ENCODE peak calls at places on chromosomes 1 and 21, in four cellular contexts. One of them, this sample, is unnamed.

GRCh38 chr1:198669023-198669698 is 30.3 kb downstream of the PTPRC start:
- DNase-seq in B cell: no peak
- DNase-seq in left ventricle myocardium inferior: no peak
- DNase-seq in H9: no peak
- DNase-seq in this sample: peak; percentile 29

GRCh38 chr21:26845066-26845749 is at the start of gene ADAMTS1:
- DNase-seq in B cell: no peak
- DNase-seq in left ventricle myocardium inferior: peak; percentile 92
- DNase-seq in H9: peak; percentile 91
- DNase-seq in this sample: no peak

GRCh38 chr1:8509579-8509978 is 191.7 kb downstream of the SLC45A1 start:
- DNase-seq in B cell: no peak
- DNase-seq in left ventricle myocardium inferior: no peak
- DNase-seq in H9: no peak
- DNase-seq in this sample: no peak

GRCh38 chr1:227763246-227764018 is 28.2 kb downstream of the SNAP47 start:
- DNase-seq in B cell: no peak
- DNase-seq in left ventricle myocardium inferior: peak; percentile 12
- DNase-seq in H9: no peak
- DNase-seq in this sample: no peak

GRCh38 chr21:45511007-45511406 is 31.2 kb downstream of the SLC19A1 start:
- DNase-seq in B cell: no peak
- DNase-seq in left ventricle myocardium inferior: peak; percentile 4
- DNase-seq in H9: no peak
- DNase-seq in this sample: no peak

GRCh38 chr1:9827558-9828185 is 3.9 kb upstream of the CLSTN1 start:
- DNase-seq in B cell: no peak
- DNase-seq in left ventricle myocardium inferior: no peak
- DNase-seq in H9: peak; percentile 42
- DNase-seq in this sample: peak; percentile 19

GRCh38 chr1:18422076-18422777 is 58.5 kb upstream of the KLHDC7A start:
- DNase-seq in B cell: no peak
- DNase-seq in left ventricle myocardium inferior: no peak
- DNase-seq in H9: no peak
- DNase-seq in this sample: no peak

GRCh38 chr1:173868266-173869107 is at the start of gene ZBTB37:
- DNase-seq in B cell: peak; percentile 82
- DNase-seq in left ventricle myocardium inferior: peak; percentile 88
- DNase-seq in H9: peak; percentile 99
- DNase-seq in this sample: peak; percentile 90

GRCh38 chr1:204408074-204408507 is 3.5 kb downstream of the PPP1R15B start:
- DNase-seq in B cell: no peak
- DNase-seq in left ventricle myocardium inferior: peak; percentile 76
- DNase-seq in H9: no peak
- DNase-seq in this sample: no peak

GRCh38 chr1:59276317-59276914 is 20.5 kb upstream of the FGGY start:
- DNase-seq in B cell: no peak
- DNase-seq in left ventricle myocardium inferior: no peak
- DNase-seq in H9: no peak
- DNase-seq in this sample: no peak

GRCh38 chr1:31585736-31586365 is 9.5 kb downstream of the TINAGL1 start:
- DNase-seq in B cell: peak; percentile 24
- DNase-seq in left ventricle myocardium inferior: no peak
- DNase-seq in H9: no peak
- DNase-seq in this sample: no peak

GRCh38 chr1:6059866-6060265 is 14.2 kb downstream of the KCNAB2 start:
- DNase-seq in B cell: no peak
- DNase-seq in left ventricle myocardium inferior: no peak
- DNase-seq in H9: no peak
- DNase-seq in this sample: no peak

GRCh38 chr1:228308628-228309547 is 97.7 kb downstream of the TRIM11 start:
- DNase-seq in B cell: no peak
- DNase-seq in left ventricle myocardium inferior: no peak
- DNase-seq in H9: peak; percentile 45
- DNase-seq in this sample: no peak

DNA sequence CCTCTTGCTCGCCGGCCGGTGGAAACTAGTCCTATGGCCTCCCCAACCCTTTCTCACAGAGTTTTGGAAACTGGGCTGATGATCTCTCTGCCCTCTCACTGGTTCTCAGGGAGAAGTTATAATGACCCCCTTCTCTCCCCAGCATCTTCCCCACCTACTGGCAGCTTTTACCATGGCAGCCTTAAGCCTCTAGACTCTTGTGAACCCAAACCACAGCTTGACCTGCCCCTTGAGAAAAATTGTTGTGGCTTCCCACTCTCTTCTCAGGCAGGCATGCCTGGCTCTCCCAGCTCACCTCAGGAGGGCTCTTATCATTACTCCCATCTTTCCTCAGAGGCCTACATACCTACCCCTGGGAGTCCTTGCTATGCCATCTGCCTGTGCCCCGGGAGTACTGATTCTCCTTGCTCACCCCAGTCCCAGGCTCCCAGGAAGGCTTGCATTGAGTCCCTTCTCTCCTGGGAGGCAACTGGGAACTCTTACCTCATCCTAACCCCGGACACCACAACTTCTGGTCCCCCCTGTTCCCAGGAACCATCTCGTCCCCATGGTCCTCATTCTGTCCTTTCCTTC is 1.6 kb downstream of the NSUN4 start:
- DNase-seq in B cell: peak; percentile 49
- DNase-seq in left ventricle myocardium inferior: no peak
- DNase-seq in H9: no peak
- DNase-seq in this sample: peak; percentile 40
- TF ChIP-seq CTCF in B cell: peak; percentile 50
- TF ChIP-seq CTCF in left ventricle myocardium inferior: peak; percentile 15
- TF ChIP-seq CTCF in H9: peak; percentile 50
- TF ChIP-seq CTCF in this sample: peak; percentile 42

DNA sequence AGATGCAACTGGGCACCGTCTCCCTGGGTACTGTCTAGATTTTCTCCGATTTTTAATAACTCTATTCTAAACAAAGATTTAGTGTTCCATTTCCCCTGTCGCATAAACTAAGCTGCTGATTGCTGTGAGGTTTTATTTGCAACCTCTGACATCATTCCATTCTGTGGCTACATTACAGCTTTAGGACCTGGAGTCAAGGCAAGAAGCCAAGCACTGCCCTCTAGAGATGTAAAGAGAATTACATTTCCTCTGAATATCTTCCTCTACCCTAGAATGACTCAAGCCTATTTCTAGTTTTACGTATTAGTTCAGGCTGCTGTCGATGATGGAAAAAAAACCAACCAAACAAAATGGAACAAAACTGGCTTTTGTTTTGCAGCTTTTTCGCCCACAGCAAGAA is 130.2 kb upstream of the MAP1LC3C start:
- DNase-seq in B cell: no peak
- DNase-seq in left ventricle myocardium inferior: no peak
- DNase-seq in H9: no peak
- DNase-seq in this sample: peak; percentile 19
- TF ChIP-seq CTCF in B cell: no peak
- TF ChIP-seq CTCF in left ventricle myocardium inferior: no peak
- TF ChIP-seq CTCF in H9: peak; percentile 67
- TF ChIP-seq CTCF in this sample: no peak

DNA sequence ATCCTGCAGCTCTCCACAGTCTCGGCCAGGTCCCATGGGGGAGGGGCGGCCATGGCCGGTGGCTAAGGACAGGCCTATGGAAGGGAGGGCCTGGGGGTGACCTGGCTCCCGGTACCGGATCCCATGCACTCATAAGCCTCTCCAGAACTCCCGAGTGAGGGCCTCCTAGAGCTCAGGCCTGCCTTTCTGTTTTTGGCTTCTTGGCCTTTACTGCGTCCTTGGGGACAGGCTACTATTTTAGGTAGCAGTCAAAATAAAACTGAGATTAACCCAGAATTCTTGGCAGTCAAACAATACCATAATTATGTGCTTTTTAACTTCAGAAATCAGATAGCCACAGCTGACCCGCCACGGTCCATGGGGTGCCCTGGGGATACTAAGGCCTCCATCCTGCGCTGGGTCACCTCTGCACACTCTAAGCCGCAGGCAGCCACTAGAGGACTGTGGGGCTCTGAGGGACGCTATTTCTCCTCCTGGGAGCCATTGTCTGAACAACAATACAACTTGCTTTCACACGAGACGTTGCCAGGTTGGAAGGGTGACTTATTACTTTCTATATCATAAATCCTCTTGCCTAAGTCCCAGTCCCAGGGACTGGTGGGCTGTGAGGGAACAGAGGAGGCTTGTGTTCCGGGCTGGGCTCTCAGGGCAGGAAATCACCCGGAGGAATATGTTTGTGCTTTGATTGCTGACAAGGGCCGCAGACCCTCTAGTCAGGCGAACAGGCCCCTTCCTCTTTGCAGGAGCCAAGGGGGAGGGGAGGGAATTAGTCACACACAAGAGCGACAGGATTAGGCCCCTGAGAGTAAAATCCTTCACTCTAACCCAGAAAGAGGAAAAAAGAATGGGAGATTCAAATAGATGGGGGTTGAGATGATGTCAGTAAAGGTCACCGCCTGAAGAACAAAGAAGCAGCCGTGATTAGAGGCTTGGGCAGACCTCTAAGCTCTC is 40.7 kb upstream of the BCAR3 start:
- DNase-seq in B cell: no peak
- DNase-seq in left ventricle myocardium inferior: peak; percentile 72
- DNase-seq in H9: no peak
- DNase-seq in this sample: no peak
- TF ChIP-seq CTCF in B cell: no peak
- TF ChIP-seq CTCF in left ventricle myocardium inferior: peak; percentile 54
- TF ChIP-seq CTCF in H9: no peak
- TF ChIP-seq CTCF in this sample: no peak

DNA sequence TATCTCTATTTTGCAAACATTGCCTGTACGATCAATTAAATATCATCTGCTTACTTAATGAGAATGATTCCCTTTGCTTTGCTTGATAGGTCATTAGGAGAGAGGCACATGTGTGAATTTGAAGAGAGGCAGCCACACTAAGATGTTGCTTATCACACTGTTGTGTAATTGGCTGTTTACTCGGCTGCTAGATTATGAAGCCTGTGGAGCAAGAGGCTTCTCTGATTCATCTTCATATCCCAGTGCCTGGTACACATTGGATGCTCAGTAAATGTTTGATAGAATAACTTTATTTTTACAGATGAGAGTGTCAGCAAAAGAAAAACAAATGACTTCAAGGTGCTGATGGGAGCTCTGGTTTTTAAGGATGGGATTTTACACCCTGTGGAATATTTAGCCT is 156.2 kb upstream of the C8B start:
- DNase-seq in B cell: no peak
- DNase-seq in left ventricle myocardium inferior: no peak
- DNase-seq in H9: no peak
- DNase-seq in this sample: no peak
- TF ChIP-seq CTCF in B cell: no peak
- TF ChIP-seq CTCF in left ventricle myocardium inferior: no peak
- TF ChIP-seq CTCF in H9: no peak
- TF ChIP-seq CTCF in this sample: no peak

DNA sequence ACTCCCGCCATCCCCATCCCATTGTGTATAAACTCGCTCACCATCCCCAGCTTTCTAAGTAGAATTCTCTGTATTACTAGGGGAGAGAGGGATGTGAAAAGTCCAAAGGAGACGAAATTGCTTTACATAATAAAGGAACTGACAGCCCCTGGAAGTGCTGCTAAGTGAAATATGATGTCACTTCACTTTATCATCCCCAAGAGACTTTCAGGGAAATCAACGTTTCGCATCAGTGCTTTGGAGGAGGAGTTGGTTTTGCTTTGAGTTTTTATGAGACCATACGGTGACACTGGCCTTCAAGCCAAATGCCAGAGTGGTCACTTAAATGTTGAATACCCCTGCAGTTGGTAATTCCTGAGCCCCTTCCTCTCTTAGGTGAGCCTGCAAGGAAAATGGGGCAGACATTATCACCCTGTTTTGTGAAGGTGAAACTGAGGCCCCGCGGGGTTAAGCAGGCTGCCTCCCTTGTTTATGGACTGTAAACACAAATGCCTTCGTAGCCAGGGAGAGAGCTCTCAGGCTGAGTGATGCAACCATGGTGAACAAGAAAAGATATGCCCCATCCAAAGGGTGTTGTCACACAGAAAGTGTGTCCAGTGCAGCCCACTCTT is 58.4 kb upstream of the KAZN start:
- DNase-seq in B cell: no peak
- DNase-seq in left ventricle myocardium inferior: no peak
- DNase-seq in H9: no peak
- DNase-seq in this sample: no peak
- TF ChIP-seq CTCF in B cell: no peak
- TF ChIP-seq CTCF in left ventricle myocardium inferior: no peak
- TF ChIP-seq CTCF in H9: no peak
- TF ChIP-seq CTCF in this sample: no peak

DNA sequence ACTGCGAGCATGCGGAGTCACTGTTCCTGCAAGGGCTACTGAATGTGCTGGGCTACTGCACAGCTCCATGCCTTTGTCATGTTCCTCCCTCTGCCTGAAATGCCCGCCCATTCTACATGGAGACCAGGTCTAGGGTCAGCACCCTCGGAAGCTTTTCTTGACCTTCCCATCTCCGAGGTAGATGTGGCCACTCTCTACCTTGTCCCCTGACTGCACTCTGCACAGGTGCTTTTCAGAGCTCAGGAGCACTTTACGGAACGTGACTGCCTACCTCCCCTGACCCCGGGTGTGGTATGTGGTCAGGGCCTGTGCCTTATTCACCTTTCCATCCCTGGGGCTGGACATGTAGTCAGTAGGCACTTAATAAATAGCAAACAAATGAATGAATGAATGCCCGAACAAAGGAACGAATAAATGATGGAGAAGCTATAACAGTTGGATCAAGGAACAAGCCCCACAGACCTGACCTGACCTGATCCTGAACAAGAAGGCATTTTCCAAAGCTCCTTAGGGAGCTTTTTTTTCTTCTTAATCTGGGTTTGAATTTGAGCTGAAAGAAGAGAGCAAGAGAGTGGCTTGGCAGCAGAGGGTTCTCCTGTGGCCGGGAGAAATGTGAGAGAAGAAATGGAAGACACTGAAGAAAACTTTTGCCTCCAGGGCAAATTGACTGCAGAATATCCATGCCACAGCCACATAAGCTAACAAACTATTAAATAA is 7.9 kb downstream of the RD3 start:
- DNase-seq in B cell: no peak
- DNase-seq in left ventricle myocardium inferior: no peak
- DNase-seq in H9: no peak
- DNase-seq in this sample: no peak
- TF ChIP-seq CTCF in B cell: no peak
- TF ChIP-seq CTCF in left ventricle myocardium inferior: no peak
- TF ChIP-seq CTCF in H9: no peak
- TF ChIP-seq CTCF in this sample: no peak